ENCODE peak calls at places on chromosomes 12 and 14, in four cellular contexts. One of them, this sample, is unnamed.

GRCh38 chr12:78290606-78291345 is 460.1 kb downstream of the NAV3 start:
- DNase-seq in Kasumi-1: no peak
- DNase-seq in NAMALWA: no peak
- DNase-seq in ovary: no peak
- DNase-seq in this sample: peak; percentile 65

GRCh38 chr12:71216725-71217579 is 59.2 kb upstream of the TSPAN8 start:
- DNase-seq in ovary: no peak
- DNase-seq in NAMALWA: peak; percentile 59
- DNase-seq in Kasumi-1: peak; percentile 69
- DNase-seq in this sample: peak; percentile 10

GRCh38 chr12:10365716-10366433 is 24.0 kb downstream of the KLRK1 start:
- DNase-seq in ovary: no peak
- DNase-seq in Kasumi-1: no peak
- DNase-seq in NAMALWA: peak; percentile 18
- DNase-seq in this sample: no peak

GRCh38 chr12:9760699-9761406 is at the start of gene CD69:
- DNase-seq in NAMALWA: peak; percentile 94
- DNase-seq in ovary: no peak
- DNase-seq in Kasumi-1: peak; percentile 51
- DNase-seq in this sample: peak; percentile 6

GRCh38 chr12:5453471-5453870 is 21.6 kb downstream of the NTF3 start:
- DNase-seq in Kasumi-1: no peak
- DNase-seq in ovary: no peak
- DNase-seq in NAMALWA: no peak
- DNase-seq in this sample: no peak

GRCh38 chr14:95515523-95516517 is 630 bp downstream of the SYNE3 start:
- DNase-seq in ovary: peak; percentile 61
- DNase-seq in Kasumi-1: peak; percentile 85
- DNase-seq in NAMALWA: peak; percentile 93
- DNase-seq in this sample: no peak

GRCh38 chr12:89064151-89064550 is 288.1 kb downstream of the DUSP6 start:
- DNase-seq in ovary: no peak
- DNase-seq in NAMALWA: no peak
- DNase-seq in Kasumi-1: no peak
- DNase-seq in this sample: no peak

GRCh38 chr12:111482464-111482863 is 76.7 kb downstream of the SH2B3 start:
- DNase-seq in ovary: no peak
- DNase-seq in Kasumi-1: peak; percentile 19
- DNase-seq in NAMALWA: peak; percentile 21
- DNase-seq in this sample: no peak

GRCh38 chr12:14072952-14073351 is 91.5 kb upstream of the GRIN2B start:
- DNase-seq in Kasumi-1: no peak
- DNase-seq in NAMALWA: no peak
- DNase-seq in ovary: no peak
- DNase-seq in this sample: no peak

GRCh38 chr14:69475194-69475818 is 9.2 kb upstream of the PLEKHD1 start:
- DNase-seq in Kasumi-1: peak; percentile 73
- DNase-seq in ovary: no peak
- DNase-seq in NAMALWA: peak; percentile 52
- DNase-seq in this sample: no peak

GRCh38 chr12:62700091-62700490 is 233.5 kb downstream of the MON2 start:
- DNase-seq in NAMALWA: no peak
- DNase-seq in Kasumi-1: no peak
- DNase-seq in ovary: no peak
- DNase-seq in this sample: no peak

GRCh38 chr12:115870021-115870420 is 407.5 kb downstream of the MED13L start:
- DNase-seq in ovary: no peak
- DNase-seq in NAMALWA: no peak
- DNase-seq in Kasumi-1: no peak
- DNase-seq in this sample: no peak

GRCh38 chr14:23044840-23045239 is 2.8 kb downstream of the PSMB11 start:
- DNase-seq in NAMALWA: no peak
- DNase-seq in Kasumi-1: no peak
- DNase-seq in ovary: no peak
- DNase-seq in this sample: no peak

GRCh38 chr12:88691811-88692210 is 111.5 kb upstream of the KITLG start:
- DNase-seq in Kasumi-1: no peak
- DNase-seq in ovary: no peak
- DNase-seq in NAMALWA: no peak
- DNase-seq in this sample: no peak

GRCh38 chr12:107431942-107432341 is 253.7 kb upstream of the PWP1 start:
- DNase-seq in NAMALWA: no peak
- DNase-seq in Kasumi-1: no peak
- DNase-seq in ovary: no peak
- DNase-seq in this sample: no peak

GRCh38 chr12:214005-214736 is at the start of gene SLC6A12:
- DNase-seq in Kasumi-1: no peak
- DNase-seq in ovary: no peak
- DNase-seq in NAMALWA: no peak
- DNase-seq in this sample: peak; percentile 16

GRCh38 chr14:72892103-72892878 is 1.6 kb downstream of the DPF3 start:
- DNase-seq in Kasumi-1: no peak
- DNase-seq in NAMALWA: no peak
- DNase-seq in ovary: peak; percentile 31
- DNase-seq in this sample: no peak

GRCh38 chr14:23513466-23514008 is 38.0 kb downstream of the ZFHX2 start:
- DNase-seq in Kasumi-1: no peak
- DNase-seq in NAMALWA: no peak
- DNase-seq in ovary: no peak
- DNase-seq in this sample: no peak

GRCh38 chr14:105249175-105250007 is 1.1 kb downstream of the BTBD6 start:
- DNase-seq in ovary: peak; percentile 38
- DNase-seq in Kasumi-1: no peak
- DNase-seq in NAMALWA: no peak
- DNase-seq in this sample: no peak

GRCh38 chr12:49054096-49054495 is 6.5 kb downstream of the KMT2D start:
- DNase-seq in Kasumi-1: no peak
- DNase-seq in NAMALWA: no peak
- DNase-seq in ovary: no peak
- DNase-seq in this sample: no peak

GRCh38 chr12:57815177-57816000 is 3.1 kb downstream of the AVIL start:
- DNase-seq in NAMALWA: no peak
- DNase-seq in ovary: no peak
- DNase-seq in Kasumi-1: no peak
- DNase-seq in this sample: no peak

GRCh38 chr12:90102957-90103652 is 394.5 kb upstream of the ATP2B1 start:
- DNase-seq in ovary: no peak
- DNase-seq in NAMALWA: peak; percentile 70
- DNase-seq in Kasumi-1: peak; percentile 76
- DNase-seq in this sample: peak; percentile 30

GRCh38 chr14:72604133-72604532 is 289.8 kb downstream of the DPF3 start:
- DNase-seq in NAMALWA: no peak
- DNase-seq in ovary: no peak
- DNase-seq in Kasumi-1: no peak
- DNase-seq in this sample: no peak

GRCh38 chr14:44149597-44149996 is 357.5 kb downstream of the FSCB start:
- DNase-seq in Kasumi-1: peak; percentile 34
- DNase-seq in ovary: no peak
- DNase-seq in NAMALWA: peak; percentile 14
- DNase-seq in this sample: no peak

GRCh38 chr14:76867536-76868452 is 41.6 kb downstream of the LRRC74A start:
- DNase-seq in Kasumi-1: peak; percentile 94
- DNase-seq in ovary: no peak
- DNase-seq in NAMALWA: no peak
- DNase-seq in this sample: no peak

GRCh38 chr14:81219821-81220487 is 805 bp downstream of the GTF2A1 start:
- DNase-seq in NAMALWA: no peak
- DNase-seq in ovary: peak; percentile 50
- DNase-seq in Kasumi-1: no peak
- DNase-seq in this sample: no peak

GRCh38 chr12:52260351-52261210 is 13.9 kb upstream of the KRT86 start:
- DNase-seq in NAMALWA: no peak
- DNase-seq in ovary: no peak
- DNase-seq in Kasumi-1: no peak
- DNase-seq in this sample: no peak

GRCh38 chr14:51648296-51648695 is 3.4 kb upstream of the FRMD6 start:
- DNase-seq in ovary: no peak
- DNase-seq in Kasumi-1: no peak
- DNase-seq in NAMALWA: no peak
- DNase-seq in this sample: no peak

This sample was measured in RCC 7860.